ENCODE peak calls at places on chromosomes 2 and 18, in five cellular contexts. E is mammary epithelial cell, S is right atrium auricular region, Y is IMR-90, T is upper lobe of right lung. J is an unnamed sample. For H3K9me3, the result is how much of the 10 kb centered on the place peaks cover.

GRCh38 chr2:31053929-31054328 is 84.3 kb downstream of the GALNT14 start:
- DNase-seq in T (no peak), S (no peak), Y (no peak), E (no peak), J (no peak)

GRCh38 chr2:176527141-176527901 is 258.1 kb downstream of the MTX2 start:
- DNase-seq in Y (no peak), S (no peak), E (no peak), T (no peak), J (no peak)

GRCh38 chr2:224946911-224947310 is 95.4 kb downstream of the DOCK10 start:
- DNase-seq in S (no peak), E (peak), Y (peak), T (no peak), J (no peak)

GRCh38 chr2:239192975-239193374 is 207.8 kb downstream of the HDAC4 start:
- DNase-seq in E (no peak), Y (no peak), T (no peak), S (no peak), J (no peak)

GRCh38 chr2:36737131-36737750 is 40.7 kb downstream of the VIT start:
- DNase-seq in S (no peak), Y (no peak), E (no peak), T (no peak), J (no peak)

GRCh38 chr2:77567723-77568122 is 45.5 kb upstream of the LRRTM4 start:
- DNase-seq in T (no peak), Y (no peak), E (no peak), S (no peak), J (peak)

GRCh38 chr2:186199029-186199428 is 287.0 kb upstream of the ZC3H15 start:
- DNase-seq in T (no peak), Y (no peak), S (no peak), E (no peak), J (no peak)

GRCh38 chr18:68475911-68476310 is 239.0 kb downstream of the TMX3 start:
- DNase-seq in T (no peak), Y (no peak), S (no peak), E (no peak), J (no peak)

GRCh38 chr18:56112013-56112749 is 524.2 kb upstream of the TCF4 start:
- DNase-seq in S (no peak), Y (peak), E (peak), T (no peak), J (no peak)

GRCh38 chr2:18209934-18210639 is 331.6 kb downstream of the KCNS3 start:
- DNase-seq in E (peak), S (no peak), T (no peak), Y (peak), J (peak)

GRCh38 chr2:172072279-172072678 is 13.0 kb upstream of the DLX1 start:
- DNase-seq in Y (no peak), T (no peak), S (no peak), E (no peak), J (no peak)

GRCh38 chr2:43265006-43265770 is 38.8 kb upstream of the ZFP36L2 start:
- DNase-seq in S (no peak), T (no peak), Y (no peak), E (no peak), J (no peak)

GRCh38 chr2:12361506-12361905 is 355.2 kb upstream of the TRIB2 start:
- DNase-seq in Y (peak), E (no peak), T (no peak), S (no peak), J (no peak)

GRCh38 chr2:18559531-18559930 is 922 bp downstream of the RDH14 start:
- DNase-seq in S (no peak), E (no peak), Y (no peak), T (no peak), J (no peak)

GRCh38 chr2:207048421-207048820 is 109.1 kb downstream of the CPO start:
- DNase-seq in Y (peak), T (no peak), S (no peak), E (no peak), J (no peak)

GRCh38 chr2:98013407-98014042 is 17.8 kb upstream of the TMEM131 start:
- DNase-seq in E (peak), T (no peak), Y (peak), S (no peak), J (no peak)

GRCh38 chr2:160255401-160255800 is 55.3 kb upstream of the ITGB6 start:
- DNase-seq in S (no peak), E (no peak), Y (no peak), T (no peak), J (no peak)

GRCh38 chr2:196427996-196428634 is 211.4 kb upstream of the CCDC150 start:
- DNase-seq in E (no peak), S (no peak), Y (no peak), T (no peak), J (no peak)

GRCh38 chr2:109689973-109690372 is 75.8 kb downstream of the SOWAHC start:
- DNase-seq in T (no peak), E (no peak), Y (no peak), S (no peak), J (peak)

GRCh38 chr18:25043104-25043503 is 308.9 kb downstream of the ZNF521 start:
- DNase-seq in T (no peak), S (no peak), Y (no peak), E (no peak), J (no peak)

GRCh38 chr2:188788621-188789020 is 185.6 kb upstream of the COL3A1 start:
- DNase-seq in T (no peak), E (peak), Y (peak), S (peak), J (no peak)

GRCh38 chr2:227460079-227460485 is 11.9 kb upstream of the AGFG1 start:
- DNase-seq in Y (peak), T (no peak), E (peak), S (no peak), J (no peak)

GRCh38 chr18:24185805-24186204 is 46.9 kb downstream of the CABYR start:
- DNase-seq in S (no peak), E (no peak), T (no peak), Y (peak), J (no peak)

GRCh38 chr2:168030862-168031624 is 216.4 kb downstream of the STK39 start:
- DNase-seq in S (no peak), E (peak), T (no peak), Y (peak), J (no peak)

GRCh38 chr2:64643838-64644219 is 9.9 kb downstream of the SERTAD2 start:
- DNase-seq in S (no peak), T (no peak), E (no peak), Y (no peak), J (no peak)

GRCh38 chr2:144553379-144553778 is 33.5 kb upstream of the ZEB2 start:
- DNase-seq in S (no peak), E (peak), T (no peak), Y (peak), J (no peak)

GRCh38 chr18:48138660-48139426 is 208.4 kb upstream of the SMAD2 start:
- DNase-seq in S (no peak), E (no peak), T (no peak), Y (no peak), J (no peak)

GRCh38 chr18:23982154-23983071 is 32.1 kb upstream of the TTC39C start:
- DNase-seq in S (peak), T (no peak), E (no peak), Y (peak), J (no peak)

GRCh38 chr18:63869374-63869773 is 18.1 kb upstream of the SERPINB2 start:
- DNase-seq in E (no peak), S (no peak), Y (peak), T (no peak), J (no peak)

GRCh38 chr2:43356774-43357173 is 130.4 kb upstream of the ZFP36L2 start:
- DNase-seq in E (no peak), Y (peak), S (no peak), T (no peak), J (no peak)

GRCh38 chr18:28715206-28715605 is 538.3 kb upstream of the CDH2 start:
- DNase-seq in T (no peak), S (no peak), E (no peak), Y (no peak), J (no peak)

GRCh38 chr18:12879840-12880531 is 4.1 kb downstream of the PTPN2 start:
- DNase-seq in T (no peak), Y (no peak), E (no peak), S (no peak), J (no peak)

GRCh38 chr2:218957685-218958084 is 1.8 kb upstream of the CDK5R2 start:
- DNase-seq in S (no peak), T (no peak), Y (no peak), E (no peak), J (no peak)

GRCh38 chr2:108998911-108999310 is 9.9 kb upstream of the EDAR start:
- DNase-seq in T (no peak), S (no peak), E (no peak), Y (peak), J (no peak)

GRCh38 chr2:24844023-24844685 is 50.9 kb downstream of the CENPO start:
- DNase-seq in T (no peak), S (no peak), Y (no peak), E (no peak), J (no peak)

GRCh38 chr2:11701206-11701605 is 31.2 kb upstream of the NTSR2 start:
- DNase-seq in E (no peak), Y (no peak), S (no peak), T (no peak), J (no peak)

GRCh38 chr2:191811807-191812602 is 34.9 kb downstream of the CAVIN2 start:
- DNase-seq in S (peak), E (peak), T (peak), Y (peak), J (peak)

GRCh38 chr18:46427216-46427995 is 229.6 kb downstream of the LOXHD1 start:
- DNase-seq in Y (no peak), S (peak), E (no peak), T (no peak), J (no peak)

GRCh38 chr2:101109451-101110140 is 41.6 kb downstream of the TBC1D8 start:
- DNase-seq in T (no peak), S (no peak), Y (no peak), E (no peak), J (no peak)

GRCh38 chr2:239012936-239013669 is 165.2 kb downstream of the TWIST2 start:
- DNase-seq in E (no peak), S (no peak), Y (no peak), T (peak), J (no peak)

DNA sequence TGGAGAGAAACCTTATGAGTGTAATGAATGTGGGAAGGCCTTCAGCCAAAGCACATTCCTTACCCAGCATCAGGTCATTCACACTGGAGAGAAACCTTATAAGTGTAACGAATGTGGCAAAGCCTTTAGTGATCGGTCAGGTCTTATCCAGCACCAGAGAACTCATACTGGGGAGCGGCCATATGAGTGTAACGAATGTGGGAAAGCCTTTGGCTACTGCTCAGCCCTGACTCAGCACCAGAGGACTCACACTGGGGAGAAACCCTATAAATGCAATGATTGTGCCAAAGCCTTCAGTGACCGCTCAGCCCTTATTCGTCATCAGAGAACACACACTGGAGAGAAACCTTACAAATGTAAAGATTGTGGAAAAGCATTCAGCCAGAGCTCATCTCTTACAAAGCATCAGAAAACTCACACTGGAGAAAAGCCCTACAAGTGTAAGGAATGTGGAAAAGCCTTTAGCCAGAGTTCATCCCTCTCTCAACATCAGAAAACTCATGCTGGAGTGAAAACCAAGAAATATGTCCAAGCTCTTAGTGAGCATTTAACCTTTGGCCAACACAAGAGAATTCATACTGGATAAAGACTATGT is 7.8 kb downstream of the ZNF892 start:
- DNase-seq in T (no peak), Y (no peak), S (no peak), E (no peak), J (no peak)
- H3K9me3 ChIP-seq in T (half or more), Y (half or more), S (half or more), E (half or more), J (half or more)

GRCh38 chr2:106010818-106011355 is 183.2 kb downstream of the UXS1 start:
- DNase-seq in Y (no peak), S (no peak), E (no peak), T (no peak), J (no peak)
- H3K9me3 ChIP-seq in Y (under half), S (under half), E (under half), T (under half), J (under half)

DNA sequence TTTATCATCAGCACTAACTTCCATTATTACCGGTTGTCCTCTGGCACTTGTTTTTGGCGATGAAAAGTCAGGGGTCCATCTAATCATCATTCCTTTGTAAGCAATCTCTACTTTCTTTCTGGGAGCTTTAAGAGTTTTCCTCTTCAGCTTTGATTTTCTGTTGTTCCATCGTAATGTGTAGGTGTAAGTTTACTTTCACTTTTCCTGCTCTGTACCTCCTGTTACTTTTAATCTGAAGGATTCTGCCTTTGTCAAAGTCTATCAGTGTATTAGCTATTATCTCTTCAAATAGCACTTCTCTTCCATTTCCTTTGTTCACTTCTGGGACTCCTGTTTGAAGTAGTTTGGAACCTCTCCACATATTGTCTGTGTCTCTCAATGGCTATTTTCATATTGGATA is 25.5 kb upstream of the GPR155 start:
- DNase-seq in Y (no peak), S (no peak), T (no peak), E (no peak), J (no peak)
- H3K9me3 ChIP-seq in Y (under half), S (under half), T (under half), E (under half), J (under half)

GRCh38 chr2:161335626-161336025 is 27.4 kb downstream of the PSMD14 start:
- DNase-seq in S (no peak), E (no peak), T (no peak), Y (no peak), J (no peak)

GRCh38 chr2:161327582-161327981 is 19.4 kb downstream of the PSMD14 start:
- DNase-seq in S (no peak), Y (no peak), T (no peak), E (no peak), J (no peak)

GRCh38 chr2:161337247-161337646 is 29.0 kb downstream of the PSMD14 start:
- DNase-seq in S (no peak), T (no peak), Y (no peak), E (no peak), J (no peak)

DNA sequence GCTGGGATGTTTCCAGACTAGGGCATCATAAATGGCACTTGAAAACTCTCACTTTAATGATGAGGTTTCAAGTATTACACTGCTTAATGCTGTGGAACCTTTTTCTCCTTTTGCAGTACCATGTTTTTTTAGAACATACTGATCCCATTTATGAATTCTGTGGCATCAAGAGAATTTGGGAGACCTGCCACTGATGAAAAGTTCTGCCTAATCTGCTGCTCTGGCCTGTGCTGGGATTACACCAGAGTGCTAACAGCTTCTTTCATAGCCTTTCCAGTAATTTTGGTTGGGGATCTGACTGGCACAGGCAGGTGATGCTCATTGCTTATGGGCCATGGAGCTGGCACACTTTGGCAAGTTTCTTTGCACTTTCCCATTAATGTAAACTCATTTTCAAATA is 24.3 kb downstream of the PSMD14 start:
- DNase-seq in Y (no peak), T (no peak), E (no peak), S (no peak), J (no peak)
- H3K9me3 ChIP-seq in Y (under half), T (under half), E (under half), S (under half), J (under half)

DNA sequence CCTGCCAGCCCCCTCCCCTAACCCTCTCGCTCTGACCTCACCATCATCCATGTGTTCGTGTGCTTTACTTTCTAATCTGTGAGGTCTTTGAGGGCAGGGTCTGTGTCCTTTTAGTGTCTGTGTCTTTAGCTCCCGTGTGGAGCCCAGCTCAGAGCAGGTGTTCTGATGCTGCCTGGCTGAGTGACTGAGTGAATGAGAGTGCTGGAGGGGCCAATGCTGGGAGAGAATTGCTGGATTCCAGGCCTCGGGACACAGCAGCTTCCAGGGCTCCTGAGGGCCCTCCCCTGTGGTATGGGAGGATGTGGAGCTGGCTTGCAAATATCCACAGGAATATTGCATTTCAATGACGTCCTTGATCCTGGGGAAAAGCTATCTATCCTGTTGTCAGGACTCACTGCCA is 160.6 kb downstream of the ANKRD30B start:
- DNase-seq in S (no peak), E (no peak), Y (no peak), T (no peak), J (no peak)
- H3K9me3 ChIP-seq in S (under half), E (under half), Y (under half), T (under half), J (under half)

J was measured in Caco-2.